ENCODE peak calls at places on chromosomes 13 and 19, in nine cellular contexts. One of them, this sample, is unnamed.

GRCh38 chr19:40921005-40921897 is 39.2 kb upstream of the CYP2A7 start:
- DNase-seq in HCT116: peak; percentile 74
- DNase-seq in adrenal gland: no peak
- DNase-seq in A549: peak; percentile 100
- DNase-seq in tibial nerve: no peak
- DNase-seq in Peyer's patch: peak; percentile 78
- DNase-seq in ovary: peak; percentile 58
- DNase-seq in right lobe of liver: peak; percentile 79
- DNase-seq in heart left ventricle: no peak
- DNase-seq in this sample: no peak

GRCh38 chr13:34911159-34911558 is 30.9 kb upstream of the NBEA start:
- DNase-seq in HCT116: no peak
- DNase-seq in adrenal gland: no peak
- DNase-seq in A549: no peak
- DNase-seq in tibial nerve: no peak
- DNase-seq in Peyer's patch: no peak
- DNase-seq in ovary: no peak
- DNase-seq in right lobe of liver: no peak
- DNase-seq in heart left ventricle: no peak
- DNase-seq in this sample: no peak

GRCh38 chr13:73335938-73336337 is 277.1 kb downstream of the KLF5 start:
- DNase-seq in HCT116: no peak
- DNase-seq in adrenal gland: no peak
- DNase-seq in A549: peak; percentile 28
- DNase-seq in tibial nerve: no peak
- DNase-seq in Peyer's patch: no peak
- DNase-seq in ovary: no peak
- DNase-seq in right lobe of liver: no peak
- DNase-seq in heart left ventricle: no peak
- DNase-seq in this sample: no peak

GRCh38 chr13:56752630-56753029 is 388.1 kb upstream of the PRR20A start:
- DNase-seq in HCT116: no peak
- DNase-seq in adrenal gland: no peak
- DNase-seq in A549: no peak
- DNase-seq in tibial nerve: no peak
- DNase-seq in Peyer's patch: no peak
- DNase-seq in ovary: no peak
- DNase-seq in right lobe of liver: no peak
- DNase-seq in heart left ventricle: no peak
- DNase-seq in this sample: no peak

GRCh38 chr13:44686478-44687071 is 110.4 kb upstream of the TSC22D1 start:
- DNase-seq in HCT116: no peak
- DNase-seq in adrenal gland: no peak
- DNase-seq in A549: no peak
- DNase-seq in tibial nerve: no peak
- DNase-seq in Peyer's patch: no peak
- DNase-seq in ovary: no peak
- DNase-seq in right lobe of liver: no peak
- DNase-seq in heart left ventricle: no peak
- DNase-seq in this sample: no peak

GRCh38 chr19:42325896-42326771 is 699 bp downstream of the MEGF8 start:
- DNase-seq in HCT116: no peak
- DNase-seq in adrenal gland: peak; percentile 45
- DNase-seq in A549: no peak
- DNase-seq in tibial nerve: no peak
- DNase-seq in Peyer's patch: peak; percentile 61
- DNase-seq in ovary: no peak
- DNase-seq in right lobe of liver: peak; percentile 46
- DNase-seq in heart left ventricle: peak; percentile 45
- DNase-seq in this sample: no peak

GRCh38 chr13:51134763-51135365 is 23.8 kb upstream of the C13orf42 start:
- DNase-seq in HCT116: no peak
- DNase-seq in adrenal gland: no peak
- DNase-seq in A549: no peak
- DNase-seq in tibial nerve: no peak
- DNase-seq in Peyer's patch: no peak
- DNase-seq in ovary: no peak
- DNase-seq in right lobe of liver: peak; percentile 49
- DNase-seq in heart left ventricle: no peak
- DNase-seq in this sample: no peak

GRCh38 chr13:101919541-101920306 is 467.2 kb downstream of the ITGBL1 start:
- DNase-seq in HCT116: no peak
- DNase-seq in adrenal gland: no peak
- DNase-seq in A549: no peak
- DNase-seq in tibial nerve: no peak
- DNase-seq in Peyer's patch: no peak
- DNase-seq in ovary: no peak
- DNase-seq in right lobe of liver: peak; percentile 34
- DNase-seq in heart left ventricle: peak; percentile 37
- DNase-seq in this sample: no peak

GRCh38 chr19:41940443-41941409 is 12.5 kb upstream of the ERFL start:
- DNase-seq in HCT116: no peak
- DNase-seq in adrenal gland: no peak
- DNase-seq in A549: no peak
- DNase-seq in tibial nerve: no peak
- DNase-seq in Peyer's patch: no peak
- DNase-seq in ovary: no peak
- DNase-seq in right lobe of liver: no peak
- DNase-seq in heart left ventricle: no peak
- DNase-seq in this sample: no peak

GRCh38 chr13:111132948-111133347 is 17.8 kb downstream of the ARHGEF7 start:
- DNase-seq in HCT116: no peak
- DNase-seq in adrenal gland: no peak
- DNase-seq in A549: no peak
- DNase-seq in tibial nerve: no peak
- DNase-seq in Peyer's patch: no peak
- DNase-seq in ovary: no peak
- DNase-seq in right lobe of liver: no peak
- DNase-seq in heart left ventricle: no peak
- DNase-seq in this sample: no peak

GRCh38 chr13:87684850-87685735 is 13.9 kb downstream of the SLITRK5 start:
- DNase-seq in HCT116: no peak
- DNase-seq in adrenal gland: no peak
- DNase-seq in A549: peak; percentile 64
- DNase-seq in tibial nerve: no peak
- DNase-seq in Peyer's patch: no peak
- DNase-seq in ovary: no peak
- DNase-seq in right lobe of liver: no peak
- DNase-seq in heart left ventricle: no peak
- DNase-seq in this sample: no peak

GRCh38 chr13:41075034-41075433 is 13.7 kb downstream of the WBP4 start:
- DNase-seq in HCT116: no peak
- DNase-seq in adrenal gland: peak; percentile 48
- DNase-seq in A549: peak; percentile 24
- DNase-seq in tibial nerve: no peak
- DNase-seq in Peyer's patch: no peak
- DNase-seq in ovary: no peak
- DNase-seq in right lobe of liver: no peak
- DNase-seq in heart left ventricle: no peak
- DNase-seq in this sample: no peak

GRCh38 chr13:22800726-22801401 is 379.9 kb upstream of the SGCG start:
- DNase-seq in HCT116: no peak
- DNase-seq in adrenal gland: peak; percentile 47
- DNase-seq in A549: no peak
- DNase-seq in tibial nerve: peak; percentile 15
- DNase-seq in Peyer's patch: no peak
- DNase-seq in ovary: no peak
- DNase-seq in right lobe of liver: no peak
- DNase-seq in heart left ventricle: peak; percentile 50
- DNase-seq in this sample: no peak

GRCh38 chr13:68719815-68720214 is 1387.8 kb upstream of the ATXN8OS start:
- DNase-seq in HCT116: no peak
- DNase-seq in adrenal gland: no peak
- DNase-seq in A549: no peak
- DNase-seq in tibial nerve: no peak
- DNase-seq in Peyer's patch: no peak
- DNase-seq in ovary: no peak
- DNase-seq in right lobe of liver: no peak
- DNase-seq in heart left ventricle: no peak
- DNase-seq in this sample: no peak

GRCh38 chr13:63421113-63421512 is 2005.5 kb upstream of the PCDH20 start:
- DNase-seq in HCT116: no peak
- DNase-seq in adrenal gland: no peak
- DNase-seq in A549: no peak
- DNase-seq in tibial nerve: no peak
- DNase-seq in Peyer's patch: no peak
- DNase-seq in ovary: no peak
- DNase-seq in right lobe of liver: no peak
- DNase-seq in heart left ventricle: no peak
- DNase-seq in this sample: no peak

GRCh38 chr19:46392837-46393236 is 20.5 kb downstream of the CCDC8 start:
- DNase-seq in HCT116: no peak
- DNase-seq in adrenal gland: no peak
- DNase-seq in A549: no peak
- DNase-seq in tibial nerve: no peak
- DNase-seq in Peyer's patch: no peak
- DNase-seq in ovary: no peak
- DNase-seq in right lobe of liver: no peak
- DNase-seq in heart left ventricle: no peak
- DNase-seq in this sample: no peak

GRCh38 chr19:48325265-48325910 is at the start of gene EMP3:
- DNase-seq in HCT116: peak; percentile 63
- DNase-seq in adrenal gland: peak; percentile 90
- DNase-seq in A549: peak; percentile 92
- DNase-seq in tibial nerve: peak; percentile 69
- DNase-seq in Peyer's patch: peak; percentile 69
- DNase-seq in ovary: peak; percentile 89
- DNase-seq in right lobe of liver: peak; percentile 57
- DNase-seq in heart left ventricle: peak; percentile 88
- DNase-seq in this sample: no peak
- TF ChIP-seq POLR2A in HCT116: peak; percentile 81
- TF ChIP-seq POLR2A in adrenal gland: peak; percentile 75
- TF ChIP-seq POLR2A in A549: peak; percentile 52
- TF ChIP-seq POLR2A in tibial nerve: peak; percentile 50
- TF ChIP-seq POLR2A in Peyer's patch: peak; percentile 38
- TF ChIP-seq POLR2A in ovary: peak; percentile 73
- TF ChIP-seq POLR2A in right lobe of liver: peak; percentile 38
- TF ChIP-seq POLR2A in heart left ventricle: no peak
- TF ChIP-seq POLR2A in this sample: no peak

DNA sequence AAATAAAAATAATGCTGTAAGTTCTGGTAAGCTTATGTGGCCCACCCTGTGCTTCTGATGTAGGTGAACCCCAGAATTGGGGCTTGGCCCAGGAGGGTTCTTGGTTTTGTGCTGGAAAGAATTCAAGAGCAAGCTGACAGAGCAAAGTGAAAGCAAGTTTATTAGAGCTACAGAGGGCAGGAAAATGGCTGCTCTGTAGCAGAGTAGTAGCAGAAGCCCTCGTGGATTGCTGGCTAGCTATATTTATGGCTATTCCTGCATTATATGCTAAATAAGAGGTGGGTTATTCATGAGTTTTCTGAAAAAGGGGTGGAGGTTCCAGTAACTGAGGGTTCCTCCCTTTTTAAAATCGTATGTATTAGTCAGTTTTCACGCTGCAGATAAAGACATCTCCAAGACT is 20.5 kb upstream of the ZNF599 start:
- DNase-seq in HCT116: no peak
- DNase-seq in adrenal gland: no peak
- DNase-seq in A549: no peak
- DNase-seq in tibial nerve: no peak
- DNase-seq in Peyer's patch: no peak
- DNase-seq in ovary: no peak
- DNase-seq in right lobe of liver: no peak
- DNase-seq in heart left ventricle: no peak
- DNase-seq in this sample: no peak
- H3K9me3 ChIP-seq in HCT116: peaks cover 10% of the 10 kb centered on the region
- H3K9me3 ChIP-seq in adrenal gland: no peaks in the 10 kb centered on the region
- H3K9me3 ChIP-seq in A549: peaks cover 40% of the 10 kb centered on the region
- H3K9me3 ChIP-seq in tibial nerve: no peaks in the 10 kb centered on the region
- H3K9me3 ChIP-seq in Peyer's patch: no peaks in the 10 kb centered on the region
- H3K9me3 ChIP-seq in ovary: no peaks in the 10 kb centered on the region
- H3K9me3 ChIP-seq in right lobe of liver: no peaks in the 10 kb centered on the region
- H3K9me3 ChIP-seq in heart left ventricle: no peaks in the 10 kb centered on the region
- H3K9me3 ChIP-seq in this sample: no peaks in the 10 kb centered on the region

GRCh38 chr13:48234652-48235099 is 1.7 kb downstream of the ITM2B start:
- DNase-seq in HCT116: no peak
- DNase-seq in adrenal gland: no peak
- DNase-seq in A549: no peak
- DNase-seq in tibial nerve: no peak
- DNase-seq in Peyer's patch: no peak
- DNase-seq in ovary: no peak
- DNase-seq in right lobe of liver: no peak
- DNase-seq in heart left ventricle: no peak
- DNase-seq in this sample: no peak

GRCh38 chr13:48235814-48236135 is 2.8 kb downstream of the ITM2B start:
- DNase-seq in HCT116: no peak
- DNase-seq in adrenal gland: no peak
- DNase-seq in A549: no peak
- DNase-seq in tibial nerve: no peak
- DNase-seq in Peyer's patch: no peak
- DNase-seq in ovary: no peak
- DNase-seq in right lobe of liver: no peak
- DNase-seq in heart left ventricle: no peak
- DNase-seq in this sample: no peak

GRCh38 chr13:48233886-48234488 is 981 bp downstream of the ITM2B start:
- DNase-seq in HCT116: no peak
- DNase-seq in adrenal gland: no peak
- DNase-seq in A549: no peak
- DNase-seq in tibial nerve: no peak
- DNase-seq in Peyer's patch: no peak
- DNase-seq in ovary: no peak
- DNase-seq in right lobe of liver: no peak
- DNase-seq in heart left ventricle: no peak
- DNase-seq in this sample: no peak

GRCh38 chr13:48235100-48235813 is 2.3 kb downstream of the ITM2B start:
- DNase-seq in HCT116: no peak
- DNase-seq in adrenal gland: peak; percentile 45
- DNase-seq in A549: no peak
- DNase-seq in tibial nerve: no peak
- DNase-seq in Peyer's patch: no peak
- DNase-seq in ovary: no peak
- DNase-seq in right lobe of liver: no peak
- DNase-seq in heart left ventricle: peak; percentile 42
- DNase-seq in this sample: no peak

GRCh38 chr13:48236528-48237353 is 3.7 kb downstream of the ITM2B start:
- DNase-seq in HCT116: no peak
- DNase-seq in adrenal gland: no peak
- DNase-seq in A549: no peak
- DNase-seq in tibial nerve: no peak
- DNase-seq in Peyer's patch: no peak
- DNase-seq in ovary: no peak
- DNase-seq in right lobe of liver: no peak
- DNase-seq in heart left ventricle: no peak
- DNase-seq in this sample: no peak
- H3K4me3 ChIP-seq in HCT116: no peak overlapping the region
- H3K4me3 ChIP-seq in adrenal gland: peak overlapping the region; percentile 100
- H3K4me3 ChIP-seq in A549: no peak overlapping the region
- H3K4me3 ChIP-seq in tibial nerve: peak overlapping the region; percentile 89
- H3K4me3 ChIP-seq in Peyer's patch: peak overlapping the region; percentile 100
- H3K4me3 ChIP-seq in ovary: peak overlapping the region; percentile 17
- H3K4me3 ChIP-seq in right lobe of liver: no peak overlapping the region
- H3K4me3 ChIP-seq in heart left ventricle: peak overlapping the region; percentile 99
- H3K4me3 ChIP-seq in this sample: peak overlapping the region; percentile 79

DNA sequence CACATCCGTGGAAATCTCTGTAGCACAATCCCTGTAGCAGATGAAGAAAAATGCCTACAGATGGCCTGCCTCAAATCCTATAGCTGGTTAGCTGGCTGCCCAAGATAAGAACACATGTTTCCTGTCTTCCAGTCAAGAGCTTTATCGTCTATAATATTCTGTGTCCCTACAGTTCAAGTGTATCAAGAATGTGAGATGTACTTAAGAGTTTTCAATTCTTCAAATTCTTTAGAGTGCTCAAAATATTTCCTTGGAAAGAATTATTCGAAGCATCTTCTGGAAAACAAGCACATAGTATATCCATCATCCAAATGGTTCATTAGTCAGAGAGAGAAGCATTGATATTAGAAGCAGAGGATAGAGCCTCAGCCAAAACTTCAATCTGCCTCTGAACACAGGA is 239.8 kb downstream of the COG6 start:
- DNase-seq in HCT116: no peak
- DNase-seq in adrenal gland: no peak
- DNase-seq in A549: no peak
- DNase-seq in tibial nerve: no peak
- DNase-seq in Peyer's patch: no peak
- DNase-seq in ovary: no peak
- DNase-seq in right lobe of liver: no peak
- DNase-seq in heart left ventricle: no peak
- DNase-seq in this sample: no peak
- TF ChIP-seq POLR2A in HCT116: no peak
- TF ChIP-seq POLR2A in adrenal gland: no peak
- TF ChIP-seq POLR2A in A549: no peak
- TF ChIP-seq POLR2A in tibial nerve: no peak
- TF ChIP-seq POLR2A in Peyer's patch: no peak
- TF ChIP-seq POLR2A in ovary: no peak
- TF ChIP-seq POLR2A in right lobe of liver: no peak
- TF ChIP-seq POLR2A in heart left ventricle: no peak
- TF ChIP-seq POLR2A in this sample: no peak